ENCODE peak calls at places on chromosomes 12 and 14, in four cellular contexts. T, H, O and I are unnamed samples.

GRCh38 chr12:98532687-98533304 is 17.4 kb downstream of the TMPO start:
- DNase-seq in T (no peak), H (peak), O (peak), I (peak)

GRCh38 chr14:103905861-103906456 is 22.3 kb upstream of the TDRD9 start:
- DNase-seq in T (no peak), H (no peak), O (no peak), I (no peak)

GRCh38 chr12:90366286-90366685 is 588.7 kb downstream of the CCER1 start:
- DNase-seq in T (no peak), H (no peak), O (peak), I (no peak)

GRCh38 chr12:3732901-3733300 is 20.0 kb downstream of the CRACR2A start:
- DNase-seq in T (peak), H (no peak), O (no peak), I (peak)

GRCh38 chr12:95002754-95003153 is 743 bp downstream of the NDUFA12 start:
- DNase-seq in T (no peak), H (no peak), O (no peak), I (no peak)

GRCh38 chr12:117111386-117112267 is 12.4 kb upstream of the TESC start:
- DNase-seq in T (no peak), H (no peak), O (no peak), I (peak)

GRCh38 chr14:21510735-21511657 is at the start of gene METTL3:
- DNase-seq in T (peak), H (peak), O (peak), I (peak)

GRCh38 chr12:56833780-56834179 is 70.7 kb downstream of the HSD17B6 start:
- DNase-seq in T (no peak), H (no peak), O (no peak), I (no peak)

GRCh38 chr14:94290197-94290596 is 2.9 kb downstream of the SERPINA10 start:
- DNase-seq in T (no peak), H (no peak), O (no peak), I (no peak)

GRCh38 chr14:87264796-87265195 is 728.2 kb downstream of the GALC start:
- DNase-seq in T (no peak), H (no peak), O (no peak), I (no peak)

GRCh38 chr12:121893901-121894540 is 5.4 kb downstream of the PSMD9 start:
- DNase-seq in T (peak), H (no peak), O (peak), I (peak)

GRCh38 chr14:105879867-105880561 is 353.6 kb downstream of the TMEM121 start:
- DNase-seq in T (peak), H (no peak), O (no peak), I (no peak)

GRCh38 chr12:4091001-4091789 is 182.4 kb upstream of the CCND2 start:
- DNase-seq in T (no peak), H (no peak), O (no peak), I (no peak)

GRCh38 chr12:77924703-77925102 is 94.0 kb downstream of the NAV3 start:
- DNase-seq in T (no peak), H (no peak), O (peak), I (no peak)

GRCh38 chr12:68356060-68356748 is 24.0 kb upstream of the MDM1 start:
- DNase-seq in T (no peak), H (no peak), O (no peak), I (no peak)

GRCh38 chr14:92563359-92563758 is 49.8 kb downstream of the RIN3 start:
- DNase-seq in T (no peak), H (no peak), O (peak), I (peak)

GRCh38 chr14:77347746-77348145 is 26.9 kb downstream of the GSTZ1 start:
- DNase-seq in T (no peak), H (no peak), O (no peak), I (no peak)

GRCh38 chr12:49622501-49623141 is 740 bp upstream of the PRPF40B start:
- DNase-seq in T (peak), H (no peak), O (peak), I (peak)

GRCh38 chr12:66269757-66270383 is 32.4 kb upstream of the HELB start:
- DNase-seq in T (no peak), H (peak), O (peak), I (no peak)

GRCh38 chr12:109617496-109617895 is 43.9 kb downstream of the MVK start:
- DNase-seq in T (no peak), H (no peak), O (no peak), I (no peak)

GRCh38 chr12:14850929-14851663 is 7.8 kb upstream of the ART4 start:
- DNase-seq in T (no peak), H (no peak), O (no peak), I (no peak)

DNA sequence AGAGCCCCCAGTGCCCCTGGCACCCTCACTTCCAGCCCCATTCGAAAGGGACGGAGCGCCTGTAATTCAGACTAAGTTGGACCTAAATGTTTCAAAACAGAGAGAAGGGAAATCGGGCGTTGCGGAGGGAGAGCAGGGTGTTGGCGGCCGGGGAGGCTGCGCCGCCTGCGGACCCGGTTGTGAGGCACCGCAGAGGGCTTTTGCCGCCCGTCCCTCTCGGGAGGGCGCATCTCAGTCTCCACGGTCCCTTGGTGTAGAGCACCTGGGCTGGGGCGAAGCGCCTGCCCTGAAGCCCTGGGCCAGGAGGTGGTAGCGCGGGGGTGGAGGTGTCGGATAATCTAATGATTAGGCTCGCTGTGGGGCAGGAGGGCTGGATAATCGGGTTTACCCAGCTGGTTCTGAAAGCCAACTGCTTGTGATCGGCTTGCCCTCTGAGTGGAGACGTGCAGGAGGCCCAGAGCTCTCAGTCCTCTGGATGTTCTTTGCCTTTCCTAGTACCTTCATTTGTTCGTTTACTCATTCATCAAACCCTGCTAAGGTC is 884 bp downstream of the DAAM1 start:
- DNase-seq in T (no peak), H (no peak), O (peak), I (peak)
- TF ChIP-seq CTCF in T (no peak), H (no peak), O (no peak), I (no peak)

GRCh38 chr14:91477388-91477787 is 32.7 kb downstream of the PPP4R3A start:
- DNase-seq in T (no peak), H (no peak), O (no peak), I (no peak)
- TF ChIP-seq POLR2A in T (no peak), H (no peak), O (no peak), I (no peak)

GRCh38 chr14:102593841-102594170 is 1.4 kb downstream of the RCOR1 start:
- DNase-seq in T (no peak), H (no peak), O (no peak), I (no peak)

GRCh38 chr14:102591372-102591943 is 991 bp upstream of the RCOR1 start:
- DNase-seq in T (peak), H (no peak), O (peak), I (peak)

GRCh38 chr14:102591944-102592772 is at the start of gene RCOR1:
- DNase-seq in T (peak), H (peak), O (peak), I (peak)

GRCh38 chr14:102594514-102595175 is 2.2 kb downstream of the RCOR1 start:
- DNase-seq in T (peak), H (peak), O (peak), I (peak)

GRCh38 chr14:102592969-102593840 is 756 bp downstream of the RCOR1 start:
- DNase-seq in T (peak), H (no peak), O (peak), I (peak)
- TF ChIP-seq CTCF in T (no peak), H (peak), O (peak), I (no peak)

GRCh38 chr14:20485900-20486299 is 16.7 kb downstream of the PNP start:
- DNase-seq in T (no peak), H (no peak), O (no peak), I (no peak)
- TF ChIP-seq POLR2A in T (no peak), H (no peak), O (no peak), I (no peak)

GRCh38 chr12:22117551-22117950 is 71.5 kb downstream of the CMAS start:
- DNase-seq in T (no peak), H (no peak), O (no peak), I (no peak)

GRCh38 chr12:22118206-22118605 is 72.2 kb downstream of the CMAS start:
- DNase-seq in T (no peak), H (no peak), O (no peak), I (no peak)

GRCh38 chr12:22124987-22125386 is 79.0 kb downstream of the CMAS start:
- DNase-seq in T (no peak), H (no peak), O (no peak), I (no peak)

GRCh38 chr12:22116376-22116775 is 70.4 kb downstream of the CMAS start:
- DNase-seq in T (no peak), H (no peak), O (no peak), I (no peak)

GRCh38 chr12:22121224-22121623 is 75.2 kb downstream of the CMAS start:
- DNase-seq in T (no peak), H (peak), O (no peak), I (no peak)
- TF ChIP-seq CTCF in T (no peak), H (peak), O (no peak), I (peak)

GRCh38 chr12:51216652-51217051 is 1.2 kb downstream of the POU6F1 start:
- DNase-seq in T (no peak), H (no peak), O (no peak), I (peak)

GRCh38 chr12:51218607-51219161 is 822 bp upstream of the POU6F1 start:
- DNase-seq in T (peak), H (no peak), O (no peak), I (peak)

GRCh38 chr12:51219345-51219744 is 1.5 kb upstream of the POU6F1 start:
- DNase-seq in T (no peak), H (no peak), O (no peak), I (no peak)

GRCh38 chr12:51217968-51218606 is at the start of gene POU6F1:
- DNase-seq in T (peak), H (peak), O (peak), I (peak)

DNA sequence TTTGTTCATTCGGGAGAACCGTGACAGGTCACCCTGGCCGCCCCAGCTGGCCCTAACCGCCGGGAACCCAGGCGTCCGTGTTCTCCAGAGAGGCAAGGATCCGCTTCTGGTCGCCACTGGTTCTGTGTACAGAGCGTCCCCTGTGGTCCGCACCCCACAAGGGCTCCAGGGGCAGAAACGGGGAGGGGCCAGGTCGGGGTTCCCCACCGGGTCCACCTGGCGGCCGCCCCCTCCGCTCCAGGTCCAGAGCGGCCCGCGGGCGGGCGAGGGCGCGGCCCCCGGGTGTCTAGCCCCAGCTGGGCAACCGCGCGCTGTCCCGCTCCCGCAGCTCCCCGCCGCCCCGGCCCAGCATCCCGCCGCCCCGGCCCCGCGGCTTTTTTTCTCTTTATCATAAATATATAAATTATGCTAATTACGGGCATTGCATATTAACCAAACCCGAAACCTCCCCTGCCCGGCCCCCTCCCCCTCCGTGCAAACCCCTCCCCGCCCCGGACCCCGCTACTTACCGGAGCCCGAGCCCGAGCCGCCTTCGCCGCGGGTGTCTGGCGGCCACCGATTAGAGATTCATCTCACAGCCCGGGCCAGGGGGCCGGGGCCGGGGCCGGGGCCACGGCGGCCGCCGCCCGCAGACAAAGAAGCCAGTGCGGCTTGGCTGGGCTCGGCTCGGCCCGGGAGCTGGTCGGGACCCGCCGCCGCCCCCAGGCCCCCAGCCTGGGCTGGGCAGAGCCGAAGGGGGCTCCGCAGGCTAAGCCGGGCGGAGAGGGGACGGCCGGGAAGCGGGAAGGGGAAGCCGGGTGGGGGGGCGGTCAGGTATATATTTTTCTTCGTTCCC is 512 bp downstream of the POU6F1 start:
- DNase-seq in T (peak), H (no peak), O (no peak), I (peak)
- TF ChIP-seq POLR2A in T (no peak), H (no peak), O (no peak), I (peak)

GRCh38 chr14:99808133-99808505 is 14.9 kb downstream of the EML1 start:
- DNase-seq in T (no peak), H (no peak), O (no peak), I (no peak)

GRCh38 chr14:99808515-99808914 is 15.3 kb downstream of the EML1 start:
- DNase-seq in T (no peak), H (no peak), O (no peak), I (no peak)

GRCh38 chr14:99806040-99806439 is 12.8 kb downstream of the EML1 start:
- DNase-seq in T (no peak), H (no peak), O (no peak), I (no peak)

GRCh38 chr14:99806841-99807240 is 13.6 kb downstream of the EML1 start:
- DNase-seq in T (no peak), H (no peak), O (no peak), I (no peak)

GRCh38 chr14:99807413-99808132 is 14.4 kb downstream of the EML1 start:
- DNase-seq in T (no peak), H (no peak), O (no peak), I (no peak)
- TF ChIP-seq CTCF in T (no peak), H (peak), O (no peak), I (no peak)

DNA sequence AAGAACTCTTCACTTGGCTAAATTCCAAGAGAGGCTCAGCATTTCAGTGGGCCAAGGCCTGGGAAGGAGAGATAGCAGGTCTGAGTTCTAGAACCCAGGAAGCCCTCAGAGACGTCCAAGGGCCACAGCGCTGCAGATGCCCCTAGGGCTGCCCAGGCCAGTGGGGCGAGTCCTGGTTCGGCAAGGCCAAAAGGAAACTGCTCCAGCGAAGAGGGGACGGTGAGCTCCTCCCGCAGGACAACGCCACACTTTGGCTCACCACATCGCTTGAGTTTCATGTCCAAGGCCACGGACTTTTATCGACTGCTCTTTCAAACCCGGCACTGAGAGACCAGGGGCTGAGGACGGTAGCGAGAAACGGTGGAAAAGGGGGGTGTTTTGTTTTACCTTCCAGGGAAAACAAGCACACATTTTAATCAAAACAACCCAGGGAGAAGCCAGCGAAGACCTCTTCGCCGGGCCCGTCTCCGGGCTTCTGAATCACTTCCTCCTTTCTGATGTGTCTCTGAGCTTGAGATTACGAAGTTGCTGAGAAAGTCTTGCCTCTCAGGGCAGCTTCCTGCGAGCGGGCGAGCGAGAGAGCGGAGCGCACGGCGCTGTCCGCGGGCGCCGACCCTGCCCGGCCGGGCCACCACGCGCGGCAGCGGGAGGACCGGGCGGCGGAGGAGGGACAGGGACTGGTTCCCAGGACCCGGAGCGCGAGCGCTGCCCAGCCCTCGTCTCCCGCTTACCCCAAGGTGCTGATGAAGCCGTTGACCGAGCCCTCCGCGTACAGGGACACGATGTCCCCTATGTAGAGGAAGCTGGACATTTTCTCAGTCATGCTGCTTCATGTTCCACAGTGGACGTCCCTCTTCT is 806 bp downstream of the ITPR2 start:
- DNase-seq in T (peak), H (peak), O (peak), I (peak)
- TF ChIP-seq POLR2A in T (no peak), H (no peak), O (peak), I (no peak)

GRCh38 chr12:131833288-131833895 is 5.2 kb downstream of the MMP17 start:
- DNase-seq in T (no peak), H (no peak), O (no peak), I (no peak)

GRCh38 chr12:131832393-131833231 is 4.4 kb downstream of the MMP17 start:
- DNase-seq in T (no peak), H (no peak), O (peak), I (no peak)

GRCh38 chr12:131835616-131836171 is 7.5 kb downstream of the MMP17 start:
- DNase-seq in T (no peak), H (no peak), O (no peak), I (no peak)

GRCh38 chr12:131834798-131835615 is 6.8 kb downstream of the MMP17 start:
- DNase-seq in T (peak), H (no peak), O (no peak), I (no peak)

GRCh38 chr12:131833896-131834641 is 5.9 kb downstream of the MMP17 start:
- DNase-seq in T (no peak), H (no peak), O (peak), I (no peak)
- TF ChIP-seq CTCF in T (no peak), H (peak), O (peak), I (no peak)